ENCODE peak calls at places on chromosomes 3 and 15, in ten cellular contexts. V is breast epithelium, Y is fibroblast of lung, H is psoas muscle, I is mucosa of descending colon, O is neural progenitor cell, K is PC-3, X is BJ, A is GM06990, R is uterus. N is an unnamed sample.

GRCh38 chr3:56207913-56208312 is 260.4 kb downstream of the ERC2 start:
- DNase-seq in V (no peak), Y (no peak), H (no peak), I (no peak), O (no peak), K (no peak), X (no peak), A (no peak), R (no peak), N (no peak)

GRCh38 chr3:197374951-197375560 is 76.6 kb upstream of the DLG1 start:
- DNase-seq in V (peak; percentile 5), Y (no peak), H (no peak), I (no peak), O (no peak), K (no peak), X (no peak), A (no peak), R (no peak), N (peak; percentile 54)

GRCh38 chr3:196969001-196969659 is 497 bp upstream of the PIGZ start:
- DNase-seq in V (no peak), Y (peak; percentile 6), H (peak; percentile 40), I (peak; percentile 68), O (peak; percentile 54), K (peak; percentile 19), X (no peak), A (peak; percentile 76), R (no peak), N (peak; percentile 34)

GRCh38 chr3:105533955-105534354 is 167.2 kb downstream of the ALCAM start:
- DNase-seq in V (no peak), Y (peak; percentile 69), H (no peak), I (no peak), O (no peak), K (no peak), X (no peak), A (no peak), R (no peak), N (peak; percentile 40)

GRCh38 chr3:48034000-48034516 is 17.8 kb upstream of the MAP4 start:
- DNase-seq in V (no peak), Y (peak; percentile 97), H (no peak), I (no peak), O (no peak), K (peak; percentile 66), X (no peak), A (peak; percentile 20), R (no peak), N (peak; percentile 57)

GRCh38 chr3:142624725-142625440 is 28.7 kb downstream of the PLS1 start:
- DNase-seq in V (no peak), Y (no peak), H (no peak), I (no peak), O (no peak), K (no peak), X (no peak), A (no peak), R (no peak), N (no peak)

GRCh38 chr3:194756460-194757355 is 71.0 kb downstream of the FAM43A start:
- DNase-seq in V (no peak), Y (no peak), H (peak; percentile 54), I (no peak), O (no peak), K (no peak), X (no peak), A (no peak), R (peak; percentile 25), N (no peak)

GRCh38 chr3:169146112-169146665 is 517.3 kb downstream of the MECOM start:
- DNase-seq in V (no peak), Y (peak; percentile 78), H (peak; percentile 23), I (peak; percentile 74), O (peak; percentile 81), K (peak; percentile 71), X (no peak), A (peak; percentile 24), R (peak; percentile 22), N (peak; percentile 67)

GRCh38 chr3:39144748-39145380 is 8.5 kb downstream of the CSRNP1 start:
- DNase-seq in V (no peak), Y (no peak), H (no peak), I (no peak), O (no peak), K (no peak), X (no peak), A (no peak), R (no peak), N (no peak)

GRCh38 chr3:39147374-39147709 is 6.0 kb downstream of the CSRNP1 start:
- DNase-seq in V (no peak), Y (no peak), H (no peak), I (no peak), O (no peak), K (no peak), X (no peak), A (no peak), R (no peak), N (no peak)

GRCh38 chr3:39146611-39147373 is 6.6 kb downstream of the CSRNP1 start:
- DNase-seq in V (peak; percentile 74), Y (peak; percentile 98), H (peak; percentile 91), I (peak; percentile 79), O (no peak), K (peak; percentile 97), X (peak; percentile 77), A (peak; percentile 72), R (peak; percentile 91), N (peak; percentile 98)

GRCh38 chr3:39147711-39148115 is 5.7 kb downstream of the CSRNP1 start:
- DNase-seq in V (peak; percentile 17), Y (peak; percentile 48), H (no peak), I (peak; percentile 51), O (no peak), K (peak; percentile 45), X (no peak), A (no peak), R (no peak), N (no peak)

DNA sequence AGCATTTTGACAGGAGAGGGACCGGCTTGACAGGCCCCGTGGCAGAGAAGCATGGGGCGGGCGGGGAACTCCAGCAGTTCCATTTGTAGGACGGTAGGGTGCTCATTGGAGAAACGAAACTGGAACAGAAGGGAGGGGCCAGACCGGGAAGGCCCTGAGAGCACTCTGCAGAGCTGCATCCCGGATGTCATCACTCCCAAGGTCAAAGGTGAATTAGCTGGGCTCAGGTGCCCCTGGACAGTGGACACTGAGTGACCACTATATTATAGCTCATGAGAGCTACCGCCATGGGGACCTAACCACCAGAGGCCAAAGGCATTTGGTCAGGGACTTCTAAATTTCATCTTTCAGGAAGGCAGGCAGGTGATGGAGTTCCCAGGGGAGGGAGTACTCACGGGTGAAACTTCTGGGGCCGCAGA is 7.3 kb downstream of the CSRNP1 start:
- DNase-seq in V (no peak), Y (no peak), H (no peak), I (peak; percentile 80), O (no peak), K (no peak), X (no peak), A (peak; percentile 42), R (no peak), N (no peak)
- H3K4me3 ChIP-seq in V (no peak overlapping the region), Y (no peak overlapping the region), H (no peak overlapping the region), I (no peak overlapping the region), O (no peak overlapping the region), K (no peak overlapping the region), X (no peak overlapping the region), A (peak overlapping the region; percentile 68), R (no peak overlapping the region), N (no peak overlapping the region)

GRCh38 chr3:186844908-186845307 is 2.4 kb downstream of the ADIPOQ start:
- DNase-seq in V (no peak), Y (no peak), H (no peak), I (no peak), O (no peak), K (no peak), X (no peak), A (no peak), R (no peak), N (no peak)

GRCh38 chr3:186854146-186854545 is 11.6 kb downstream of the ADIPOQ start:
- DNase-seq in V (no peak), Y (no peak), H (no peak), I (no peak), O (no peak), K (no peak), X (no peak), A (no peak), R (no peak), N (no peak)

GRCh38 chr3:186847437-186847836 is 4.9 kb downstream of the ADIPOQ start:
- DNase-seq in V (no peak), Y (no peak), H (no peak), I (no peak), O (no peak), K (no peak), X (no peak), A (no peak), R (no peak), N (no peak)

GRCh38 chr3:186852994-186853393 is 10.5 kb downstream of the ADIPOQ start:
- DNase-seq in V (no peak), Y (no peak), H (no peak), I (no peak), O (no peak), K (no peak), X (no peak), A (no peak), R (no peak), N (no peak)

DNA sequence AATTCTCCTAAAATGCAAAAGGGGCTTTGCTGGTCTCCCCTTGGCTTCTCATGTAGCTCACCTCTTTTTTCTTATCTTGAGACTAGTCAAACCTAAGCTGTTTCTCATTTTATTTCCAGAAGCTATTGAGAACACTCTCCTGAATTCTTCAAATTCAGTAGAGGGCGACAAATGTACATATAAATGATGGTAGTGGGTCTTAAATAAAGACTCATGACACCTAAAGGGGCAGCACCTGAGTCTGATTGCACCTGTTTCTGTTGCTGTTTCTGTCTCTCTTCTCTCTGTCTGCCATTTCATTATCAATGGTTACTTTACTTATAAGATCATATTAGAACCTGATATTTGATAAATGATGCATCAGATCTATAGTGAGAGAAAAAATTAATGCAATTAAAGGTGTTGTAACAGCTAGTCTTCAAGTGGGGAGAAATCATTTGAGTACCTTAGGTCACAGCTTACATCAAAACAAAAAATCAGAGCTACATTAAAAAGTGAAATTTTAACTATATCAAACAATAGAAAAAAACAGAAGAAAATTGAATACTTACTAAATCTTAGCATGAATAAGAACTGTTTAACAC is 7.0 kb downstream of the ADIPOQ start:
- DNase-seq in V (no peak), Y (peak; percentile 40), H (no peak), I (no peak), O (peak; percentile 54), K (peak; percentile 71), X (peak; percentile 4), A (no peak), R (no peak), N (peak; percentile 52)
- TF ChIP-seq CTCF in V (no peak), Y (peak; percentile 26), H (peak; percentile 58), I (no peak), O (peak; percentile 68), K (peak; percentile 85), X (peak; percentile 28), A (peak; percentile 43), R (peak; percentile 52), N (peak; percentile 34)

GRCh38 chr15:94232107-94232506 is 746 bp downstream of the MCTP2 start:
- DNase-seq in V (no peak), Y (no peak), H (no peak), I (no peak), O (peak; percentile 12), K (no peak), X (no peak), A (no peak), R (no peak), N (peak; percentile 28)

GRCh38 chr15:94229591-94230365 is 1.6 kb upstream of the MCTP2 start:
- DNase-seq in V (no peak), Y (no peak), H (no peak), I (no peak), O (no peak), K (peak; percentile 42), X (no peak), A (peak; percentile 57), R (no peak), N (peak; percentile 83)

GRCh38 chr15:94230436-94230885 is 900 bp upstream of the MCTP2 start:
- DNase-seq in V (no peak), Y (no peak), H (no peak), I (no peak), O (peak; percentile 16), K (no peak), X (no peak), A (no peak), R (no peak), N (peak; percentile 46)

GRCh38 chr15:94231728-94232086 is 346 bp downstream of the MCTP2 start:
- DNase-seq in V (no peak), Y (no peak), H (no peak), I (no peak), O (peak; percentile 57), K (peak; percentile 22), X (no peak), A (no peak), R (no peak), N (peak; percentile 45)

GRCh38 chr15:94230886-94231727 is at the start of gene MCTP2:
- DNase-seq in V (peak; percentile 78), Y (peak; percentile 53), H (peak; percentile 70), I (peak; percentile 95), O (peak; percentile 85), K (peak; percentile 77), X (peak; percentile 13), A (peak; percentile 81), R (peak; percentile 54), N (peak; percentile 97)
- H3K4me3 ChIP-seq in V (peak within 1 kb of the TSS; percentile 52), Y (peak within 1 kb of the TSS; percentile 68), H (peak within 1 kb of the TSS; percentile 61), I (peak within 1 kb of the TSS; percentile 75), O (peak within 1 kb of the TSS; percentile 58), K (peak within 1 kb of the TSS; percentile 75), X (peak within 1 kb of the TSS; percentile 70), A (peak within 1 kb of the TSS; percentile 58), R (peak within 1 kb of the TSS; percentile 29), N (peak within 1 kb of the TSS; percentile 66)

GRCh38 chr3:171018151-171018935 is 8.2 kb downstream of the SLC2A2 start:
- DNase-seq in V (no peak), Y (peak; percentile 40), H (no peak), I (no peak), O (peak; percentile 18), K (no peak), X (no peak), A (no peak), R (no peak), N (no peak)
- TF ChIP-seq CTCF in V (no peak), Y (peak; percentile 27), H (no peak), I (no peak), O (peak; percentile 60), K (peak; percentile 55), X (peak; percentile 41), A (peak; percentile 40), R (no peak), N (no peak)

N was measured in epithelial cell of esophagus.